ENCODE peak calls at places on chromosomes 6 and 20, in six cellular contexts. D is fibroblast of lung, Y is tibial artery, P is fibroblast of mammary gland, M is PC-9, N is dorsolateral prefrontal cortex. S is an unnamed sample.

GRCh38 chr20:44600301-44600700 is 17.9 kb downstream of the PKIG start:
- DNase-seq in D (no peak), Y (no peak), P (no peak), M (no peak), N (no peak), S (no peak)

GRCh38 chr6:70886661-70887060 is 70.2 kb downstream of the B3GAT2 start:
- DNase-seq in D (no peak), Y (no peak), P (no peak), M (no peak), N (no peak), S (no peak)

GRCh38 chr20:1324598-1325172 is 4.3 kb downstream of the SDCBP2 start:
- DNase-seq in D (peak; percentile 90), Y (no peak), P (peak; percentile 91), M (no peak), N (no peak), S (no peak)

GRCh38 chr6:15761045-15761502 is 98.2 kb upstream of the DTNBP1 start:
- DNase-seq in D (no peak), Y (no peak), P (no peak), M (no peak), N (no peak), S (no peak)

GRCh38 chr6:109373762-109374161 is 8.5 kb downstream of the CD164 start:
- DNase-seq in D (no peak), Y (no peak), P (peak; percentile 63), M (no peak), N (no peak), S (no peak)

GRCh38 chr20:33910056-33910455 is 83.7 kb upstream of the RALY start:
- DNase-seq in D (peak; percentile 68), Y (no peak), P (no peak), M (no peak), N (no peak), S (no peak)

GRCh38 chr6:6221829-6222535 is 98.5 kb downstream of the F13A1 start:
- DNase-seq in D (no peak), Y (no peak), P (no peak), M (no peak), N (no peak), S (no peak)

GRCh38 chr6:108921547-108922331 is 73.5 kb downstream of the ARMC2 start:
- DNase-seq in D (peak; percentile 91), Y (peak; percentile 41), P (peak; percentile 95), M (no peak), N (no peak), S (no peak)

GRCh38 chr6:16336056-16336810 is 97.8 kb downstream of the GMPR start:
- DNase-seq in D (no peak), Y (no peak), P (no peak), M (no peak), N (no peak), S (no peak)

GRCh38 chr6:125193208-125193607 is 39.6 kb downstream of the TPD52L1 start:
- DNase-seq in D (no peak), Y (no peak), P (no peak), M (peak; percentile 47), N (no peak), S (no peak)

GRCh38 chr20:34525709-34526416 is 9.6 kb downstream of the DYNLRB1 start:
- DNase-seq in D (peak; percentile 98), Y (peak; percentile 85), P (peak; percentile 99), M (peak; percentile 99), N (peak; percentile 77), S (peak; percentile 98)

GRCh38 chr20:50717974-50718761 is 13.2 kb upstream of the PARD6B start:
- DNase-seq in D (no peak), Y (no peak), P (peak; percentile 46), M (no peak), N (no peak), S (peak; percentile 55)

GRCh38 chr20:37081717-37082289 is 14.0 kb downstream of the RBL1 start:
- DNase-seq in D (peak; percentile 6), Y (peak; percentile 31), P (peak; percentile 7), M (no peak), N (no peak), S (no peak)

GRCh38 chr6:72776456-72776855 is 154.6 kb downstream of the KCNQ5 start:
- DNase-seq in D (no peak), Y (no peak), P (no peak), M (no peak), N (no peak), S (no peak)

GRCh38 chr6:11618533-11618932 is 81.0 kb downstream of the TMEM170B start:
- DNase-seq in D (no peak), Y (no peak), P (peak; percentile 27), M (no peak), N (no peak), S (no peak)

GRCh38 chr6:27503436-27504030 is 30.6 kb upstream of the ZNF184 start:
- DNase-seq in D (peak; percentile 87), Y (peak; percentile 46), P (peak; percentile 83), M (peak; percentile 66), N (no peak), S (peak; percentile 85)

GRCh38 chr6:2940010-2940850 is 31.1 kb downstream of the SERPINB6 start:
- DNase-seq in D (no peak), Y (no peak), P (no peak), M (no peak), N (no peak), S (no peak)

GRCh38 chr6:38261626-38262025 is 378.1 kb downstream of the BTBD9 start:
- DNase-seq in D (no peak), Y (no peak), P (peak; percentile 32), M (no peak), N (no peak), S (no peak)

GRCh38 chr6:44253307-44254101 is 3.8 kb downstream of the SLC35B2 start:
- DNase-seq in D (no peak), Y (no peak), P (peak; percentile 49), M (peak; percentile 52), N (no peak), S (peak; percentile 93)

GRCh38 chr20:49982346-49983122 is at the start of gene SNAI1:
- DNase-seq in D (peak; percentile 86), Y (peak; percentile 62), P (peak; percentile 76), M (peak; percentile 88), N (peak; percentile 89), S (peak; percentile 89)

GRCh38 chr6:140623498-140623897 is 1249.0 kb upstream of the CITED2 start:
- DNase-seq in D (peak; percentile 92), Y (no peak), P (peak; percentile 85), M (no peak), N (no peak), S (no peak)

GRCh38 chr20:24684954-24685691 is 215.7 kb downstream of the SYNDIG1 start:
- DNase-seq in D (no peak), Y (peak; percentile 7), P (no peak), M (no peak), N (peak; percentile 40), S (no peak)

GRCh38 chr20:9177278-9177677 is 108.4 kb downstream of the PLCB4 start:
- DNase-seq in D (no peak), Y (no peak), P (no peak), M (no peak), N (no peak), S (no peak)

GRCh38 chr6:88512951-88513350 is 346.8 kb upstream of the CNR1 start:
- DNase-seq in D (no peak), Y (no peak), P (no peak), M (no peak), N (no peak), S (no peak)

GRCh38 chr20:25527949-25528348 is 57.4 kb downstream of the NINL start:
- DNase-seq in D (no peak), Y (no peak), P (no peak), M (no peak), N (no peak), S (no peak)

GRCh38 chr6:113858067-113858604 is 991 bp downstream of the MARCKS start:
- DNase-seq in D (peak; percentile 52), Y (peak; percentile 51), P (peak; percentile 42), M (peak; percentile 10), N (no peak), S (peak; percentile 46)

GRCh38 chr6:163243083-163243482 is 171.4 kb upstream of the QKI start:
- DNase-seq in D (no peak), Y (no peak), P (no peak), M (no peak), N (peak; percentile 91), S (no peak)

GRCh38 chr6:98894810-98895209 is 52.9 kb downstream of the FBXL4 start:
- DNase-seq in D (no peak), Y (no peak), P (peak; percentile 31), M (no peak), N (no peak), S (no peak)

GRCh38 chr6:87257975-87258374 is 64.4 kb upstream of the SMIM8 start:
- DNase-seq in D (no peak), Y (no peak), P (no peak), M (no peak), N (no peak), S (no peak)

GRCh38 chr20:58150772-58151171 is 77.7 kb downstream of the ANKRD60 start:
- DNase-seq in D (no peak), Y (no peak), P (no peak), M (peak; percentile 34), N (no peak), S (peak; percentile 77)
- TF ChIP-seq CTCF in D (no peak), Y (no peak), P (no peak), M (no peak), N (no peak), S (no peak)

DNA sequence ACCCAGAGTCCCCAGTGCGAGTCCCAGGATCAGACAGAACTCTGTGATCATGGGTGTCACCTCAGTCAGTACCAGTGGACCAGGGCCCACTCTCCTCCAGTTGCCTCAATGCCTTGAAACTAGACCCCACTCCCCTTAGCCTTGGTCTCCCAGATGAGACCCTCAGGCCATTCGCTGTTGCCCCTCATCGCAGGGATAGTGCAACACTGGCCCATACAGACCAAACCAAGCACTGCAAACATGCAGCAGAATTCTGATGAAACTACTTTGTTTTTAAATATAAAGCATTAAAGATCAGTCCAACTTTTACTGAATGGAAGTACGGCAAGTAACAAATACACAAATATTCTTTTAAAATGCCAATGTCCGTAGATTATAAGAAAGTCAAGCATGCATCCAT is 101.2 kb upstream of the NT5E start:
- DNase-seq in D (no peak), Y (no peak), P (no peak), M (no peak), N (no peak), S (no peak)
- TF ChIP-seq CTCF in D (no peak), Y (no peak), P (peak; percentile 62), M (no peak), N (peak; percentile 33), S (no peak)

DNA sequence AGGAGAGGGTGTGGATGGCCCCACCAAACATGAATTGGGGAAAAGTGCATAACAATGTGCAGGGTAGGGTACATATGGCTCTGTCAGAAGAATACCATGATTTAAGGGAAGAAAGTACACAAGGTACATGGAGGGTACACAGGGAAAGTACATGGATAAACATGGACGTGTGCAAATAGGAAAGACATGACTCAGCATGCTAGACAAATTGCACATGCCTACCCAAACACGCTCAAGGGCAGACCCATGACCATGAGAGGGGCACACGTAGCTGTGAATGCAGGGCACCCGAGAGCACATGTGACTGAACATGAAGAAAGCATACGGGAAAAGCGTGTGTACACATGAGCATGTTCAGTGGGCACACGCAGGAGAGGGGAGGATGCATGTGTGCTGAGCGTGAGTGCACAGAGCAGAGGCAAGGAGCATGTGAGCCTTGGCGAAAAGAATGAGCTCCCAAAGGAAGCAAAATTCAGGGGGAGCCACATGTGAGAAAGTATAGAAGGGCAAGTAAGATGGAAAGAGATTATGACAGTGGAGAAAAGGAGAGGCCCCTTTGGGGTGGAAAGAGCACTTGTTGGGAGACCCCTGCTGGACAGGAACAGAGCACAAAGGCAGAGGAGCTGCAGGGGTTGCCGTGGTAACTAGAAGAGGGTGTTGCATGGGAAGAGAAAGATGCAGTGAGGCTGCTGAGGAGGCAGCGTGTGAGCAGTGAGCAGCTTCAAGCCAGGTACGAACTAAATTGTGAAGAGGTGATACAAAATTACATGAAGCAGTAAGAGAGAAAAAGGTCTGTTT is 17.8 kb downstream of the OR2H2 start:
- DNase-seq in D (peak; percentile 16), Y (no peak), P (no peak), M (no peak), N (no peak), S (peak; percentile 42)
- TF ChIP-seq CTCF in D (no peak), Y (no peak), P (peak; percentile 23), M (peak; percentile 22), N (peak; percentile 26), S (peak; percentile 19)

GRCh38 chr20:2451939-2452732 is 18.5 kb downstream of the SNRPB start:
- DNase-seq in D (peak; percentile 70), Y (peak; percentile 80), P (peak; percentile 80), M (peak; percentile 67), N (peak; percentile 76), S (peak; percentile 79)
- TF ChIP-seq CTCF in D (peak; percentile 62), Y (peak; percentile 80), P (peak; percentile 99), M (peak; percentile 89), N (peak; percentile 86), S (peak; percentile 61)

S was measured in Calu3.